ENCODE peak calls at places on chromosomes 2 and 18, in four cellular contexts. One of them, this sample, is unnamed.

GRCh38 chr2:231699006-231699405 is 9.3 kb upstream of the PTMA start:
- DNase-seq in AG10803: peak
- DNase-seq in B cell: no peak
- DNase-seq in AG08396: no peak
- DNase-seq in this sample: no peak

GRCh38 chr2:128642316-128642715 is 323.6 kb upstream of the HS6ST1 start:
- DNase-seq in AG10803: no peak
- DNase-seq in AG08396: no peak
- DNase-seq in B cell: no peak
- DNase-seq in this sample: no peak

GRCh38 chr2:241559489-241560180 is 1.1 kb downstream of the BOK start:
- DNase-seq in AG10803: peak
- DNase-seq in B cell: no peak
- DNase-seq in AG08396: peak
- DNase-seq in this sample: no peak

GRCh38 chr2:128786800-128787478 is 468.3 kb upstream of the HS6ST1 start:
- DNase-seq in B cell: no peak
- DNase-seq in AG10803: no peak
- DNase-seq in AG08396: no peak
- DNase-seq in this sample: no peak

GRCh38 chr2:62956646-62957045 is 94.0 kb upstream of the OTX1 start:
- DNase-seq in B cell: no peak
- DNase-seq in AG08396: no peak
- DNase-seq in AG10803: no peak
- DNase-seq in this sample: no peak

GRCh38 chr2:8543412-8544167 is 138.3 kb upstream of the ID2 start:
- DNase-seq in B cell: peak
- DNase-seq in AG10803: peak
- DNase-seq in AG08396: peak
- DNase-seq in this sample: peak

GRCh38 chr2:122737429-122738077 is 982.1 kb downstream of the TSN start:
- DNase-seq in B cell: no peak
- DNase-seq in AG10803: no peak
- DNase-seq in AG08396: no peak
- DNase-seq in this sample: no peak

GRCh38 chr2:44740678-44741077 is 200.8 kb upstream of the SIX3 start:
- DNase-seq in B cell: no peak
- DNase-seq in AG08396: no peak
- DNase-seq in AG10803: peak
- DNase-seq in this sample: no peak

GRCh38 chr2:24080721-24081120 is 3.9 kb downstream of the TP53I3 start:
- DNase-seq in AG08396: no peak
- DNase-seq in AG10803: peak
- DNase-seq in B cell: no peak
- DNase-seq in this sample: no peak

GRCh38 chr2:128311755-128312341 is 6.8 kb downstream of the HS6ST1 start:
- DNase-seq in B cell: no peak
- DNase-seq in AG10803: no peak
- DNase-seq in AG08396: no peak
- DNase-seq in this sample: no peak

GRCh38 chr2:68885811-68886075 is 14.5 kb upstream of the BMP10 start:
- DNase-seq in AG08396: no peak
- DNase-seq in B cell: no peak
- DNase-seq in AG10803: no peak
- DNase-seq in this sample: no peak

GRCh38 chr2:40439473-40439872 is 12.4 kb downstream of the SLC8A1 start:
- DNase-seq in AG10803: peak
- DNase-seq in AG08396: no peak
- DNase-seq in B cell: no peak
- DNase-seq in this sample: no peak

GRCh38 chr2:241870611-241871537 is 1.3 kb downstream of the RTP5 start:
- DNase-seq in AG08396: no peak
- DNase-seq in B cell: no peak
- DNase-seq in AG10803: no peak
- DNase-seq in this sample: no peak

GRCh38 chr2:27587025-27587424 is 4.2 kb downstream of the ZNF512 start:
- DNase-seq in AG08396: no peak
- DNase-seq in B cell: no peak
- DNase-seq in AG10803: no peak
- DNase-seq in this sample: no peak

GRCh38 chr18:76493213-76494107 is 1.6 kb downstream of the ZNF516 start:
- DNase-seq in B cell: peak
- DNase-seq in AG08396: peak
- DNase-seq in AG10803: peak
- DNase-seq in this sample: no peak

This sample was measured in stromal cell of bone marrow.